ENCODE peak calls at places on chromosomes 1 and 21, in seven cellular contexts. One of them, this sample, is unnamed.

GRCh38 chr1:11280719-11281376 is 7.8 kb downstream of the UBIAD1 start:
- DNase-seq in astrocyte of the spinal cord: no peak
- DNase-seq in GM20000: peak
- DNase-seq in hepatocyte: no peak
- DNase-seq in astrocyte: no peak
- DNase-seq in pancreas: no peak
- DNase-seq in vagina: no peak
- DNase-seq in this sample: no peak

GRCh38 chr21:44899768-44900558 is 20.7 kb downstream of the ITGB2 start:
- DNase-seq in pancreas: peak
- DNase-seq in hepatocyte: no peak
- DNase-seq in astrocyte of the spinal cord: no peak
- DNase-seq in astrocyte: no peak
- DNase-seq in vagina: no peak
- DNase-seq in GM20000: no peak
- DNase-seq in this sample: peak

GRCh38 chr1:226943156-226943555 is 3.1 kb downstream of the COQ8A start:
- DNase-seq in astrocyte of the spinal cord: no peak
- DNase-seq in pancreas: no peak
- DNase-seq in astrocyte: no peak
- DNase-seq in GM20000: no peak
- DNase-seq in vagina: no peak
- DNase-seq in hepatocyte: no peak
- DNase-seq in this sample: peak

GRCh38 chr1:55209247-55209646 is 5.9 kb downstream of the USP24 start:
- DNase-seq in hepatocyte: no peak
- DNase-seq in GM20000: peak
- DNase-seq in astrocyte of the spinal cord: no peak
- DNase-seq in astrocyte: no peak
- DNase-seq in pancreas: no peak
- DNase-seq in vagina: no peak
- DNase-seq in this sample: no peak

GRCh38 chr1:226135059-226135651 is 51.4 kb downstream of the ACBD3 start:
- DNase-seq in astrocyte: peak
- DNase-seq in hepatocyte: peak
- DNase-seq in pancreas: peak
- DNase-seq in astrocyte of the spinal cord: no peak
- DNase-seq in vagina: no peak
- DNase-seq in GM20000: no peak
- DNase-seq in this sample: peak

GRCh38 chr1:183403386-183403957 is 14.7 kb downstream of the NMNAT2 start:
- DNase-seq in pancreas: no peak
- DNase-seq in vagina: no peak
- DNase-seq in GM20000: no peak
- DNase-seq in astrocyte of the spinal cord: no peak
- DNase-seq in astrocyte: no peak
- DNase-seq in hepatocyte: no peak
- DNase-seq in this sample: no peak

GRCh38 chr1:3255680-3256079 is 186.7 kb downstream of the PRDM16 start:
- DNase-seq in vagina: no peak
- DNase-seq in astrocyte: no peak
- DNase-seq in hepatocyte: no peak
- DNase-seq in pancreas: no peak
- DNase-seq in astrocyte of the spinal cord: no peak
- DNase-seq in GM20000: no peak
- DNase-seq in this sample: no peak

GRCh38 chr1:228978486-228979324 is 243.4 kb downstream of the RHOU start:
- DNase-seq in astrocyte of the spinal cord: no peak
- DNase-seq in GM20000: no peak
- DNase-seq in pancreas: no peak
- DNase-seq in astrocyte: no peak
- DNase-seq in hepatocyte: peak
- DNase-seq in vagina: peak
- DNase-seq in this sample: peak

GRCh38 chr1:53693773-53694717 is 44.9 kb downstream of the GLIS1 start:
- DNase-seq in hepatocyte: no peak
- DNase-seq in pancreas: no peak
- DNase-seq in GM20000: no peak
- DNase-seq in astrocyte of the spinal cord: no peak
- DNase-seq in astrocyte: no peak
- DNase-seq in vagina: no peak
- DNase-seq in this sample: peak

GRCh38 chr1:233113009-233113712 is 162.8 kb downstream of the NTPCR start:
- DNase-seq in pancreas: no peak
- DNase-seq in vagina: no peak
- DNase-seq in astrocyte of the spinal cord: peak
- DNase-seq in hepatocyte: peak
- DNase-seq in astrocyte: peak
- DNase-seq in GM20000: no peak
- DNase-seq in this sample: peak

GRCh38 chr1:83573776-83574175 is 425.2 kb downstream of the TTLL7 start:
- DNase-seq in vagina: no peak
- DNase-seq in pancreas: no peak
- DNase-seq in astrocyte: no peak
- DNase-seq in hepatocyte: no peak
- DNase-seq in GM20000: no peak
- DNase-seq in astrocyte of the spinal cord: no peak
- DNase-seq in this sample: peak

GRCh38 chr1:56958526-56958925 is 7.3 kb downstream of the C8B start:
- DNase-seq in astrocyte: peak
- DNase-seq in astrocyte of the spinal cord: no peak
- DNase-seq in pancreas: no peak
- DNase-seq in hepatocyte: peak
- DNase-seq in GM20000: no peak
- DNase-seq in vagina: no peak
- DNase-seq in this sample: peak

GRCh38 chr1:15476927-15477326 is 1.0 kb downstream of the CELA2B start:
- DNase-seq in hepatocyte: no peak
- DNase-seq in pancreas: no peak
- DNase-seq in GM20000: no peak
- DNase-seq in vagina: no peak
- DNase-seq in astrocyte of the spinal cord: no peak
- DNase-seq in astrocyte: no peak
- DNase-seq in this sample: no peak

GRCh38 chr1:228514421-228514820 is 27.2 kb downstream of the RNF187 start:
- DNase-seq in astrocyte: no peak
- DNase-seq in hepatocyte: no peak
- DNase-seq in astrocyte of the spinal cord: no peak
- DNase-seq in GM20000: no peak
- DNase-seq in vagina: no peak
- DNase-seq in pancreas: peak
- DNase-seq in this sample: no peak

GRCh38 chr1:241356519-241357365 is at the start of gene RGS7:
- DNase-seq in vagina: no peak
- DNase-seq in GM20000: peak
- DNase-seq in astrocyte: peak
- DNase-seq in astrocyte of the spinal cord: peak
- DNase-seq in pancreas: peak
- DNase-seq in hepatocyte: peak
- DNase-seq in this sample: peak

GRCh38 chr1:241352401-241352800 is 4.6 kb downstream of the RGS7 start:
- DNase-seq in vagina: no peak
- DNase-seq in pancreas: no peak
- DNase-seq in hepatocyte: no peak
- DNase-seq in astrocyte of the spinal cord: no peak
- DNase-seq in GM20000: no peak
- DNase-seq in astrocyte: no peak
- DNase-seq in this sample: no peak

GRCh38 chr1:241356187-241356518 is 852 bp downstream of the RGS7 start:
- DNase-seq in pancreas: peak
- DNase-seq in astrocyte of the spinal cord: no peak
- DNase-seq in hepatocyte: peak
- DNase-seq in astrocyte: no peak
- DNase-seq in GM20000: peak
- DNase-seq in vagina: no peak
- DNase-seq in this sample: no peak

GRCh38 chr1:241357366-241358305 is 631 bp upstream of the RGS7 start:
- DNase-seq in astrocyte of the spinal cord: peak
- DNase-seq in vagina: no peak
- DNase-seq in GM20000: no peak
- DNase-seq in astrocyte: no peak
- DNase-seq in hepatocyte: no peak
- DNase-seq in pancreas: no peak
- DNase-seq in this sample: peak

DNA sequence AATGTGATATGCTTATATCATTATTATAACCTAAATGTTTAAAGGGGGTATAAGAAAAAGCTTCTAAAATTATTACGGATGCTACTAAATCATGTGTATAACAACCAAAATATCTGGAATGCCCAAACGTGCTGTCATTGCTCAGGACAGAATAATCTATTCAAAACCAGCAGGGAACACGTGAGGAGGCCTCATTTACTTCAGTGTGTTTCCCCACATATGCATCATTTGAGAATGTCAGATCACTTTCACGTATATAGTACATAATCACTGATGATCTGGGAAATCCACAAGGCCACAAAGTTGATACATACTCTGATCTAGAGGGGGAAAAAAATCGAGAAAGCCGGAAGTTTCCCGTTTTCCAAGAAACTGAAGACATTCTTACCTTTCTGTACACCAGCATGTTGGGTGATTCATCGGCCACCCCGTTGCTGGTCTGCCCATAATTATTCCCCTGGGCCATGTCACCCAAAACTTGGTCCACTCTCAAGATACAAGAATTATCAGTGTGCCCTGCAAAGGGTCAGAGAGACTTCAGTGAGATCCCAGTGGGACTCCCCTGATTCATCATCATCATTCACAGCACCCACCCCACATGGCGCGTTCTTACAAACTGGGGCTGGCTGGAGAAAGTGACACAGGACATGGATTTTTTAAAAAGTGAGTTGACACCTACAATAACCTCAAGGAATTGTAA is 1.5 kb downstream of the RGS7 start:
- DNase-seq in hepatocyte: no peak
- DNase-seq in GM20000: no peak
- DNase-seq in pancreas: no peak
- DNase-seq in vagina: no peak
- DNase-seq in astrocyte of the spinal cord: no peak
- DNase-seq in astrocyte: no peak
- DNase-seq in this sample: no peak
- TF ChIP-seq CTCF in hepatocyte: no peak
- TF ChIP-seq CTCF in GM20000: no peak
- TF ChIP-seq CTCF in pancreas: no peak
- TF ChIP-seq CTCF in vagina: no peak
- TF ChIP-seq CTCF in astrocyte of the spinal cord: no peak
- TF ChIP-seq CTCF in astrocyte: no peak
- TF ChIP-seq CTCF in this sample: no peak

DNA sequence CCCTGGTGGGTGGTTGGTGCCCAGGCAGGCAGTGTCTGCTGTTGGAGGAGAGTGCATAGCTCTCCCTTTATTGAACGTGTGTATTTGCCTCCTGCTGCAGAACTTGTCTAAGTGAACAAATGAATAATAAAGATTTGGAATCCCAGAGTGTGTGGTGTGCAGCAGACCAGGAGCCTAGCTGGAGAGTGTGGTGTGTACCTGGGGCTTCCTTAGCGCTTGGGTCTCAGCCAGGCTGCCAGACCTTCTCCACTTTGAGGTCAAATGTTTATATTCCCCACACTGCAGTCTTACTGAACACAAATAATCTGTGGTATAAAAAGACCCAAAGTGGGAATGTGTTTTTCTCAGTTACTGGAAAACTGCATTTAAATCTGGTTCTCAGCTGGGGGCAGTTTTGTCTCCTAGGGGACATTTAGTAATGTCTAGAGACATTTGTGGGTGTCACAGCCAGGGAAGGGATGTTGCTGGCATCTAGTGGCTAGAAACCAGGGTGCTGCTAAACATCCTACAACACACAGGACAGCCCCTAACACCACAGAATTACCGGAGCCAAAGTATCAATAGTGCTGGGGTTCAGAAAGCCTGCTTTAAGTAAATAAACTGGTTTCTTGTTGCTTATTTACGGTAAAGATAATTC is 23.6 kb downstream of the SLC37A1 start:
- DNase-seq in vagina: no peak
- DNase-seq in astrocyte of the spinal cord: no peak
- DNase-seq in hepatocyte: no peak
- DNase-seq in GM20000: peak
- DNase-seq in pancreas: no peak
- DNase-seq in astrocyte: no peak
- DNase-seq in this sample: no peak
- TF ChIP-seq CTCF in vagina: no peak
- TF ChIP-seq CTCF in astrocyte of the spinal cord: peak
- TF ChIP-seq CTCF in hepatocyte: peak
- TF ChIP-seq CTCF in GM20000: peak
- TF ChIP-seq CTCF in pancreas: no peak
- TF ChIP-seq CTCF in astrocyte: peak
- TF ChIP-seq CTCF in this sample: peak

DNA sequence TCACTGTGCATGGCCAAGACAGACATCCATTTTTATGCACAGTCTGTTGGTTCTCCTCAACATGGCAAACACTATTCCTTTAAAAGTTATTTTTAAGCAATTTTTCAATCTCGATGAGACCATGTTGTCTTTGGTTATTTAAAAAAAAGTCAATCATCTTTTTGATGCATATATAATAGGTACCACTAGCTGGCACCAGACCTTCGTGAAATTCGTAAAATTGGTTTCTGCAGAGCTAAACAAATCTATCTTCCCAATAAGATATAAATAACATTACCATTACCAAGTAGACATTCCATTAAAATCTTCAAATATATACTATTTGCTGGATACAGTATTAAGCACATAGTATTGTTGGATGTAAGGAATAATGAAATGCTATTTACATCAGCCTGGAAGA is 220.0 kb upstream of the GREM2 start:
- DNase-seq in GM20000: no peak
- DNase-seq in astrocyte of the spinal cord: no peak
- DNase-seq in hepatocyte: no peak
- DNase-seq in vagina: no peak
- DNase-seq in astrocyte: no peak
- DNase-seq in pancreas: no peak
- DNase-seq in this sample: no peak
- TF ChIP-seq CTCF in GM20000: no peak
- TF ChIP-seq CTCF in astrocyte of the spinal cord: peak
- TF ChIP-seq CTCF in hepatocyte: no peak
- TF ChIP-seq CTCF in vagina: no peak
- TF ChIP-seq CTCF in astrocyte: no peak
- TF ChIP-seq CTCF in pancreas: no peak
- TF ChIP-seq CTCF in this sample: peak

DNA sequence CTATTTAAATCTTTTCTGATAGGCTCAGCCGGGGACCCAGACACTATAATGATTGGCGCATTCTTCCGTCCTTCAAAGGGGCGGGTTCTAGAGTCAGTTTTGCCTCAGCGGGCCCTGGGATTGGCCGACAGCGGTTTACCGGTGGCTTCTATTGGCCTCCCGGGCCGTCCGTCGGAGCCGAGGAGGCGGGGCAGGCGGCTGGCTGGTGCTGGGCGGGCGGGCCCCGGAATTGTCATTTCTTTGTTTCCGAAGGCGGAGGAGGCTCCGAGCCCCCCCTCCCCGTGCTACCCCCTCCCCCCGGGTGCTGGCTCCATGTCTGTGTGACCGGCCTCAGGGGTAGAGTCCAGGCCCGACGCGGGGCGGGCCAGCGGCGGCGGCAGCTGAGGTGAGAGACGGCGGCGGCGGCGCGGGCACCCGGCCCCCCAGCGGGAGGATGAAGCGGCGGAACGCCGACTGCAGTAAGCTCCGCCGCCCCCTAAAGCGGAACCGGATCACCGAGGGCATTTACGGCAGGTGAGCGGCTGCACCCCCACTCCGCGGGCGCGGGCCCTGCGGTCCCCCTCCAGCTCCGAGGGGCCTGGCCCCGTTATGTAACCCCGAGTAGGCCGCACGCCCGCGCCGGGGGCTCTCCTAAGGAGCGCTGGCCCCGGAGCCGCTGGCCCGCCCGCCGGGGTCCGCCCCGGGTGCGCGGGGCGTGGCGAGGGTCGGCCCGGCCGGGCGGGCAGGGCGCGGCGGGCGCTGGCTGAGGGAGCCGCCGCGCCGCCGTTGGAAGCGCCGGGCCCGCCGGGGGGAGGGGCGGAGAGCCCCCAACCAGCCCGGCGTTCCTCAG is at the start of gene MACO1:
- DNase-seq in astrocyte of the spinal cord: peak
- DNase-seq in GM20000: peak
- DNase-seq in vagina: peak
- DNase-seq in hepatocyte: peak
- DNase-seq in astrocyte: peak
- DNase-seq in pancreas: peak
- DNase-seq in this sample: peak
- TF ChIP-seq CTCF in astrocyte of the spinal cord: no peak
- TF ChIP-seq CTCF in GM20000: no peak
- TF ChIP-seq CTCF in vagina: no peak
- TF ChIP-seq CTCF in hepatocyte: no peak
- TF ChIP-seq CTCF in astrocyte: no peak
- TF ChIP-seq CTCF in pancreas: no peak
- TF ChIP-seq CTCF in this sample: no peak